ENCODE peak calls at places on chromosome 15, in four cellular contexts. U is A549, I is H1, T is HepG2. P is an unnamed sample. For H3K4me1, the result is how much of the 10 kb centered on the place peaks cover.

GRCh38 chr15:74541494-74542191 is 623 bp downstream of the ARID3B start:
- DNase-seq in U (no peak), I (peak), T (peak), P (no peak)

GRCh38 chr15:63381301-63382192 is at the start of gene CA12:
- DNase-seq in U (peak), I (peak), T (peak), P (no peak)

GRCh38 chr15:49620174-49620573 is 444 bp downstream of the FAM227B start:
- DNase-seq in U (peak), I (no peak), T (no peak), P (no peak)

GRCh38 chr15:64224508-64224907 is 61.7 kb upstream of the PPIB start:
- DNase-seq in U (no peak), I (no peak), T (peak), P (no peak)

GRCh38 chr15:61879219-61879618 is 181.0 kb downstream of the VPS13C start:
- DNase-seq in U (no peak), I (no peak), T (peak), P (no peak)

GRCh38 chr15:75043509-75044257 is 20.3 kb downstream of the PPCDC start:
- DNase-seq in U (peak), I (no peak), T (peak), P (peak)

GRCh38 chr15:31083394-31083790 is 18.1 kb downstream of the TRPM1 start:
- DNase-seq in U (no peak), I (no peak), T (peak), P (no peak)

GRCh38 chr15:87207945-87208580 is 1048.5 kb downstream of the NTRK3 start:
- DNase-seq in U (no peak), I (no peak), T (no peak), P (peak)

GRCh38 chr15:70018646-70019600 is 78.8 kb downstream of the TLE3 start:
- DNase-seq in U (no peak), I (no peak), T (no peak), P (no peak)

GRCh38 chr15:22895465-22896190 is 57.2 kb downstream of the NIPA2 start:
- DNase-seq in U (peak), I (no peak), T (no peak), P (no peak)

GRCh38 chr15:61383421-61383820 is 154.3 kb upstream of the RORA start:
- DNase-seq in U (no peak), I (no peak), T (no peak), P (no peak)

GRCh38 chr15:27902680-27903385 is 196.3 kb downstream of the OCA2 start:
- DNase-seq in U (no peak), I (peak), T (no peak), P (no peak)

GRCh38 chr15:88208305-88208704 is 48.2 kb downstream of the NTRK3 start:
- DNase-seq in U (no peak), I (no peak), T (no peak), P (no peak)

GRCh38 chr15:63369766-63370165 is 11.9 kb downstream of the CA12 start:
- DNase-seq in U (no peak), I (no peak), T (no peak), P (no peak)

GRCh38 chr15:74242296-74242929 is 6.3 kb downstream of the CCDC33 start:
- DNase-seq in U (peak), I (no peak), T (peak), P (no peak)

GRCh38 chr15:80587007-80587406 is 108.1 kb upstream of the ABHD17C start:
- DNase-seq in U (no peak), I (no peak), T (no peak), P (no peak)

GRCh38 chr15:75570119-75570518 is 9.0 kb downstream of the PTPN9 start:
- DNase-seq in U (no peak), I (no peak), T (no peak), P (no peak)

GRCh38 chr15:31024330-31024729 is 32.9 kb upstream of the MTMR10 start:
- DNase-seq in U (peak), I (no peak), T (peak), P (no peak)

GRCh38 chr15:93152951-93153350 is 63.9 kb upstream of the RGMA start:
- DNase-seq in U (no peak), I (no peak), T (no peak), P (peak)

GRCh38 chr15:81752974-81753373 is 292.8 kb downstream of the MEX3B start:
- DNase-seq in U (no peak), I (no peak), T (no peak), P (no peak)

DNA sequence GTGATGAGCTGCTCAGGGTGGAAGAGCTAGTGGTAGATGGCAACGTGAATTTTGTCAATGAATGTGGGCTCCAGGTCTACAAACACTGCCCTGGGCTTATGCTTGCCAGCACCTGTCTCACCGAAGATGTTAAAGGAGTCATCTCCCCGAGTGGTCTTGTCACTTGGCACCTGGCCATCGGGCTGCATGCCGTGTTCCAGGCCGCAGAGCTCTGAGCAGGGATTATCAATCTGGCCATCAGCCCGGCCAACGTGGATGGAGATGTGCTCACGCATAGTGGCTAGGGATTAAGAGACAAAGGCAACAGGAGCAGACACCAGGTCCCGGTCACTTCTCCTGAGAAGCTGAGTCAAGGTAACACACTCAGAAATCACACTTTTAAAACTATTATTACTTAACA is 54.8 kb upstream of the ACTC1 start:
- DNase-seq in U (no peak), I (no peak), T (no peak), P (no peak)
- TF ChIP-seq EP300 in U (no peak), I (no peak), T (no peak), P (no peak)

GRCh38 chr15:66287461-66288055 is 5.8 kb upstream of the DIS3L start:
- DNase-seq in U (peak), I (no peak), T (no peak), P (no peak)
- TF ChIP-seq CTCF in U (peak), I (peak), T (peak), P (peak)

GRCh38 chr15:65767895-65768294 is 24.2 kb downstream of the DENND4A start:
- DNase-seq in U (no peak), I (no peak), T (no peak), P (no peak)
- H3K4me1 ChIP-seq in U (under half), I (under half), T (under half), P (under half)

GRCh38 chr15:39860200-39860599 is 59.9 kb downstream of the GPR176 start:
- DNase-seq in U (no peak), I (no peak), T (no peak), P (no peak)

GRCh38 chr15:39859609-39860008 is 60.5 kb downstream of the GPR176 start:
- DNase-seq in U (no peak), I (no peak), T (no peak), P (no peak)

GRCh38 chr15:39868396-39868795 is 51.7 kb downstream of the GPR176 start:
- DNase-seq in U (no peak), I (no peak), T (no peak), P (no peak)

GRCh38 chr15:39860871-39861270 is 59.2 kb downstream of the GPR176 start:
- DNase-seq in U (no peak), I (no peak), T (no peak), P (no peak)

GRCh38 chr15:39864116-39864515 is 56.0 kb downstream of the GPR176 start:
- DNase-seq in U (no peak), I (no peak), T (no peak), P (no peak)
- TF ChIP-seq EP300 in U (no peak), I (no peak), T (no peak), P (no peak)

DNA sequence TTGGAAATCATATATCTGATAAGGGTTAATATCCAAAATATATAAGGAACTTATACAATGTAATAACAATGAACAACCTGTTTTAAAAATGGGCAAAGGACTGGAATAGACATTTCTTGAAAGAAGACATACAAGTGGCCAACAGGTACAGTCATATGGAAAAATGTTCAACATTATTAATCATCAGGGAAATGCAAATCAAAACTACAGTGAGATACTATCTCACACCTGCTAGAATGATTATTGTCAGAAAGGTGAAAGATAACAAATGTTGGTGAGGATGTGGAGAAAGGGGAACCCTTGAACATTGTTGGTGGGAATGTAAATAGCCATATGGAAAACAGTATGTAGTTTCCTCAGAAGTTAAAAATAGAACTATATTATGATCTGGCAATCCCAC is 20.4 kb downstream of the GOLM2 start:
- DNase-seq in U (no peak), I (no peak), T (no peak), P (no peak)
- TF ChIP-seq CTCF in U (no peak), I (no peak), T (no peak), P (no peak)

GRCh38 chr15:90421527-90421926 is 33.5 kb downstream of the IQGAP1 start:
- DNase-seq in U (no peak), I (no peak), T (no peak), P (no peak)

GRCh38 chr15:90420488-90420850 is 32.4 kb downstream of the IQGAP1 start:
- DNase-seq in U (no peak), I (no peak), T (no peak), P (no peak)

GRCh38 chr15:90423920-90424319 is 35.9 kb downstream of the IQGAP1 start:
- DNase-seq in U (no peak), I (no peak), T (no peak), P (no peak)

GRCh38 chr15:90419738-90420487 is 31.9 kb downstream of the IQGAP1 start:
- DNase-seq in U (peak), I (no peak), T (no peak), P (no peak)

GRCh38 chr15:90422043-90422442 is 34.0 kb downstream of the IQGAP1 start:
- DNase-seq in U (no peak), I (no peak), T (peak), P (no peak)
- H3K4me1 ChIP-seq in U (half or more), I (under half), T (half or more), P (half or more)

GRCh38 chr15:65323071-65323511 is 18.6 kb downstream of the RNU5B-1 start:
- DNase-seq in U (no peak), I (no peak), T (no peak), P (no peak)
- TF ChIP-seq EP300 in U (no peak), I (no peak), T (no peak), P (no peak)

GRCh38 chr15:66653398-66653797 is 48.6 kb upstream of the SMAD6 start:
- DNase-seq in U (no peak), I (no peak), T (no peak), P (no peak)

GRCh38 chr15:66655511-66655910 is 46.5 kb upstream of the SMAD6 start:
- DNase-seq in U (no peak), I (no peak), T (no peak), P (no peak)

GRCh38 chr15:66653852-66654251 is 48.2 kb upstream of the SMAD6 start:
- DNase-seq in U (no peak), I (no peak), T (no peak), P (no peak)

GRCh38 chr15:66655997-66656396 is 46.0 kb upstream of the SMAD6 start:
- DNase-seq in U (no peak), I (no peak), T (no peak), P (no peak)

GRCh38 chr15:66654718-66655375 is 47.2 kb upstream of the SMAD6 start:
- DNase-seq in U (no peak), I (peak), T (no peak), P (no peak)
- TF ChIP-seq CTCF in U (no peak), I (no peak), T (no peak), P (no peak)